ENCODE peak calls at places on chromosomes 4 and X, in eight cellular contexts. One of them, this sample, is unnamed.

GRCh38 chrX:108199691-108200090 is 108.1 kb downstream of the ATG4A start:
- DNase-seq in endothelial cell of umbilical vein: peak; percentile 44
- DNase-seq in suprapubic skin: no peak
- DNase-seq in transverse colon: no peak
- DNase-seq in IMR-90: peak; percentile 22
- DNase-seq in thyroid gland: no peak
- DNase-seq in tibial nerve: no peak
- DNase-seq in adrenal gland: peak; percentile 20
- DNase-seq in this sample: no peak

GRCh38 chrX:16836371-16836770 is 33.8 kb downstream of the RBBP7 start:
- DNase-seq in endothelial cell of umbilical vein: no peak
- DNase-seq in suprapubic skin: no peak
- DNase-seq in transverse colon: peak; percentile 10
- DNase-seq in IMR-90: peak; percentile 13
- DNase-seq in thyroid gland: peak; percentile 21
- DNase-seq in tibial nerve: no peak
- DNase-seq in adrenal gland: peak; percentile 91
- DNase-seq in this sample: no peak

GRCh38 chr4:37453004-37453360 is 208.4 kb downstream of the NWD2 start:
- DNase-seq in endothelial cell of umbilical vein: peak; percentile 68
- DNase-seq in suprapubic skin: no peak
- DNase-seq in transverse colon: peak; percentile 75
- DNase-seq in IMR-90: peak; percentile 48
- DNase-seq in thyroid gland: peak; percentile 72
- DNase-seq in tibial nerve: no peak
- DNase-seq in adrenal gland: peak; percentile 27
- DNase-seq in this sample: no peak

GRCh38 chr4:6905501-6905900 is 4.1 kb upstream of the TBC1D14 start:
- DNase-seq in endothelial cell of umbilical vein: no peak
- DNase-seq in suprapubic skin: peak; percentile 41
- DNase-seq in transverse colon: peak; percentile 2
- DNase-seq in IMR-90: no peak
- DNase-seq in thyroid gland: peak; percentile 87
- DNase-seq in tibial nerve: no peak
- DNase-seq in adrenal gland: peak; percentile 16
- DNase-seq in this sample: peak; percentile 48

GRCh38 chrX:21375795-21376069 is 1.5 kb downstream of the CNKSR2 start:
- DNase-seq in endothelial cell of umbilical vein: no peak
- DNase-seq in suprapubic skin: no peak
- DNase-seq in transverse colon: no peak
- DNase-seq in IMR-90: no peak
- DNase-seq in thyroid gland: no peak
- DNase-seq in tibial nerve: no peak
- DNase-seq in adrenal gland: no peak
- DNase-seq in this sample: no peak

GRCh38 chr4:148730766-148731165 is 288.6 kb upstream of the NR3C2 start:
- DNase-seq in endothelial cell of umbilical vein: no peak
- DNase-seq in suprapubic skin: no peak
- DNase-seq in transverse colon: no peak
- DNase-seq in IMR-90: no peak
- DNase-seq in thyroid gland: peak; percentile 78
- DNase-seq in tibial nerve: no peak
- DNase-seq in adrenal gland: no peak
- DNase-seq in this sample: no peak

GRCh38 chr4:120733054-120733453 is 189.5 kb downstream of the PRDM5 start:
- DNase-seq in endothelial cell of umbilical vein: no peak
- DNase-seq in suprapubic skin: no peak
- DNase-seq in transverse colon: no peak
- DNase-seq in IMR-90: no peak
- DNase-seq in thyroid gland: no peak
- DNase-seq in tibial nerve: no peak
- DNase-seq in adrenal gland: no peak
- DNase-seq in this sample: no peak

GRCh38 chr4:120826449-120826848 is 96.1 kb downstream of the PRDM5 start:
- DNase-seq in endothelial cell of umbilical vein: no peak
- DNase-seq in suprapubic skin: no peak
- DNase-seq in transverse colon: no peak
- DNase-seq in IMR-90: no peak
- DNase-seq in thyroid gland: no peak
- DNase-seq in tibial nerve: no peak
- DNase-seq in adrenal gland: no peak
- DNase-seq in this sample: no peak

GRCh38 chr4:6668391-6668790 is 25.3 kb upstream of the S100P start:
- DNase-seq in endothelial cell of umbilical vein: no peak
- DNase-seq in suprapubic skin: no peak
- DNase-seq in transverse colon: no peak
- DNase-seq in IMR-90: peak; percentile 80
- DNase-seq in thyroid gland: no peak
- DNase-seq in tibial nerve: no peak
- DNase-seq in adrenal gland: no peak
- DNase-seq in this sample: no peak

GRCh38 chr4:40205259-40206198 is 8.7 kb downstream of the RHOH start:
- DNase-seq in endothelial cell of umbilical vein: no peak
- DNase-seq in suprapubic skin: no peak
- DNase-seq in transverse colon: peak; percentile 38
- DNase-seq in IMR-90: no peak
- DNase-seq in thyroid gland: no peak
- DNase-seq in tibial nerve: no peak
- DNase-seq in adrenal gland: no peak
- DNase-seq in this sample: no peak

DNA sequence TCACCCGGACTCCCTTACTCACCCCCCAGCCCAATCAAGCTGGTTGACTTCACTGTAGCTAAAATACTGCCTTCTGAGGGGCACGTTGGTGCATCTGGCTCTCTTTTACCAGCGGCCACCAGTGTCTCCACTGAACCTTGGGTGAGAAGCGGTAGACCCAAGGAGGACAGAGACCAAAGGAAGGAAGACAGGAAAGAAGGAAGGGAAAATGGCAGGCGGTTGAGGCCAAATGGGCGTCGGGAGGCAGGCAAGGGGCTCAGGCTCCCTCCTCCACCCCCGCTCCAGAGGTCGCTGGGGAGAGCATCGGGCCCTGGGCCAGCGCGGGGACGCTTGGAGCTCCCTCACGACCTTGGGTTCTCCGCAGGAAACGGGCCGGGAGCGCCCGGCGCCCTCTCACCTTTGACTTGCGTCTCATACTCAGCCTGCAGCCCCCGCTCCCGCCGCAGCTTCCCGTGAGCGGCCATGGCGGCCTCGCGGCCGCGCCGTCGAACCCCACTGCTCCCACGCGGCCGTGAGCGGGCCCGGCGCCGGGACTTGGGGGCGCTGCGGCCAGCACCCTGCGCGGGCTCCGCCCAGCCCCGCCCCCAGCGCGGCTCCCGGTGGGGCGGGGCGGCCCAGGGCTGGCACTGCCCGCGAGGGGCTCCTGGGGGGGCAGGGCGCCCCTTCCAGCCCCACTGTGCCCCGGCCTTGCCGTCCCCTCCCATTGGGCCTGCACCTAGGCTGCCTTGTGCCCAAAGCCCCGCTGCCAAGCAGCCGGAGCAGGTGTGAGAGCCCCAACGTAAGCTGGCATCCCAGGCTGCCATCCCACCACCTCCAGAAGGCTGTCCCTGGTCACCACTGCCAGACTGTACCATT is at the start of gene ARHGAP4:
- DNase-seq in endothelial cell of umbilical vein: no peak
- DNase-seq in suprapubic skin: no peak
- DNase-seq in transverse colon: no peak
- DNase-seq in IMR-90: no peak
- DNase-seq in thyroid gland: no peak
- DNase-seq in tibial nerve: no peak
- DNase-seq in adrenal gland: no peak
- DNase-seq in this sample: no peak
- TF ChIP-seq POLR2A in endothelial cell of umbilical vein: peak; percentile 28
- TF ChIP-seq POLR2A in suprapubic skin: no peak
- TF ChIP-seq POLR2A in transverse colon: no peak
- TF ChIP-seq POLR2A in IMR-90: no peak
- TF ChIP-seq POLR2A in thyroid gland: no peak
- TF ChIP-seq POLR2A in tibial nerve: no peak
- TF ChIP-seq POLR2A in adrenal gland: no peak
- TF ChIP-seq POLR2A in this sample: no peak

GRCh38 chr4:67700874-67701850 is at the start of gene UBA6:
- DNase-seq in endothelial cell of umbilical vein: peak; percentile 94
- DNase-seq in suprapubic skin: peak; percentile 97
- DNase-seq in transverse colon: peak; percentile 98
- DNase-seq in IMR-90: peak; percentile 96
- DNase-seq in thyroid gland: peak; percentile 97
- DNase-seq in tibial nerve: peak; percentile 80
- DNase-seq in adrenal gland: peak; percentile 98
- DNase-seq in this sample: peak; percentile 98
- TF ChIP-seq POLR2A in endothelial cell of umbilical vein: peak; percentile 87
- TF ChIP-seq POLR2A in suprapubic skin: peak; percentile 7
- TF ChIP-seq POLR2A in transverse colon: peak; percentile 80
- TF ChIP-seq POLR2A in IMR-90: peak; percentile 82
- TF ChIP-seq POLR2A in thyroid gland: no peak
- TF ChIP-seq POLR2A in tibial nerve: peak; percentile 41
- TF ChIP-seq POLR2A in adrenal gland: peak; percentile 74
- TF ChIP-seq POLR2A in this sample: peak; percentile 27

GRCh38 chr4:184815046-184815877 is 10.5 kb downstream of the ACSL1 start:
- DNase-seq in endothelial cell of umbilical vein: peak; percentile 39
- DNase-seq in suprapubic skin: peak; percentile 80
- DNase-seq in transverse colon: peak; percentile 78
- DNase-seq in IMR-90: peak; percentile 74
- DNase-seq in thyroid gland: peak; percentile 96
- DNase-seq in tibial nerve: peak; percentile 48
- DNase-seq in adrenal gland: peak; percentile 75
- DNase-seq in this sample: peak; percentile 89
- TF ChIP-seq POLR2A in endothelial cell of umbilical vein: no peak
- TF ChIP-seq POLR2A in suprapubic skin: no peak
- TF ChIP-seq POLR2A in transverse colon: peak; percentile 49
- TF ChIP-seq POLR2A in IMR-90: no peak
- TF ChIP-seq POLR2A in thyroid gland: no peak
- TF ChIP-seq POLR2A in tibial nerve: no peak
- TF ChIP-seq POLR2A in adrenal gland: no peak
- TF ChIP-seq POLR2A in this sample: no peak

GRCh38 chr4:89110986-89111832 is at the start of gene TIGD2:
- DNase-seq in endothelial cell of umbilical vein: peak; percentile 84
- DNase-seq in suprapubic skin: peak; percentile 91
- DNase-seq in transverse colon: peak; percentile 92
- DNase-seq in IMR-90: peak; percentile 81
- DNase-seq in thyroid gland: peak; percentile 90
- DNase-seq in tibial nerve: peak; percentile 74
- DNase-seq in adrenal gland: peak; percentile 89
- DNase-seq in this sample: peak; percentile 93
- TF ChIP-seq POLR2A in endothelial cell of umbilical vein: peak; percentile 73
- TF ChIP-seq POLR2A in suprapubic skin: peak; percentile 34
- TF ChIP-seq POLR2A in transverse colon: peak; percentile 86
- TF ChIP-seq POLR2A in IMR-90: no peak
- TF ChIP-seq POLR2A in thyroid gland: peak; percentile 40
- TF ChIP-seq POLR2A in tibial nerve: peak; percentile 63
- TF ChIP-seq POLR2A in adrenal gland: peak; percentile 91
- TF ChIP-seq POLR2A in this sample: peak; percentile 41

GRCh38 chr4:1055721-1056590 is 44.5 kb downstream of the FGFRL1 start:
- DNase-seq in endothelial cell of umbilical vein: no peak
- DNase-seq in suprapubic skin: peak; percentile 68
- DNase-seq in transverse colon: peak; percentile 63
- DNase-seq in IMR-90: peak; percentile 48
- DNase-seq in thyroid gland: peak; percentile 50
- DNase-seq in tibial nerve: no peak
- DNase-seq in adrenal gland: no peak
- DNase-seq in this sample: peak; percentile 66
- TF ChIP-seq POLR2A in endothelial cell of umbilical vein: no peak
- TF ChIP-seq POLR2A in suprapubic skin: no peak
- TF ChIP-seq POLR2A in transverse colon: peak; percentile 53
- TF ChIP-seq POLR2A in IMR-90: no peak
- TF ChIP-seq POLR2A in thyroid gland: no peak
- TF ChIP-seq POLR2A in tibial nerve: no peak
- TF ChIP-seq POLR2A in adrenal gland: no peak
- TF ChIP-seq POLR2A in this sample: no peak